ENCODE peak calls at places on chromosomes 4 and X, in nine cellular contexts. I is SK-N-SH; T is lower lobe of right lung; N is A549; Q is CD8-positive, alpha-beta T cell; S is kidney; V is fibroblast of lung; B is neural progenitor cell; L is aorta. F is an unnamed sample. For H3K4me1, the result is how much of the 10 kb centered on the place peaks cover.

GRCh38 chrX:53036149-53036548 is 12.4 kb upstream of the GPR173 start:
- DNase-seq in I (no peak), N (no peak), S (no peak), L (no peak), T (no peak), Q (no peak), V (no peak), B (no peak), F (no peak)

GRCh38 chrX:73916931-73917657 is 354.1 kb downstream of the CHIC1 start:
- DNase-seq in I (no peak), N (peak), S (no peak), V (peak), L (no peak), T (no peak), Q (no peak), B (peak), F (no peak)

GRCh38 chr4:7861440-7861881 is 78.2 kb downstream of the AFAP1 start:
- DNase-seq in B (peak), L (no peak), I (no peak), N (no peak), T (no peak), V (peak), Q (no peak), S (no peak), F (no peak)

GRCh38 chr4:11881364-11881763 is 452.7 kb upstream of the HS3ST1 start:
- DNase-seq in B (no peak), S (no peak), L (no peak), T (no peak), I (no peak), V (no peak), Q (no peak), N (no peak), F (no peak)

GRCh38 chrX:54807524-54808108 is at the start of gene MAGED2:
- DNase-seq in L (peak), N (no peak), T (no peak), B (peak), S (no peak), Q (peak), V (peak), I (peak), F (peak)

GRCh38 chr4:168220893-168221292 is 97.7 kb downstream of the DDX60 start:
- DNase-seq in S (no peak), N (no peak), I (no peak), Q (no peak), V (peak), T (no peak), B (no peak), L (no peak), F (no peak)

GRCh38 chr4:69832326-69833030 is 27.5 kb downstream of the SULT1E1 start:
- DNase-seq in I (no peak), L (no peak), S (no peak), T (no peak), V (no peak), Q (no peak), B (no peak), N (no peak), F (no peak)

GRCh38 chrX:153708415-153708814 is 15.8 kb downstream of the BCAP31 start:
- DNase-seq in L (no peak), I (peak), V (peak), B (peak), Q (peak), T (peak), N (peak), S (peak), F (peak)

GRCh38 chr4:48668254-48669017 is 111.6 kb downstream of the FRYL start:
- DNase-seq in T (no peak), I (no peak), V (no peak), L (no peak), B (no peak), N (no peak), S (no peak), Q (no peak), F (no peak)

GRCh38 chr4:32140636-32141035 is 1420.5 kb downstream of the PCDH7 start:
- DNase-seq in N (no peak), S (no peak), B (no peak), Q (no peak), I (no peak), T (no peak), L (no peak), V (peak), F (no peak)

GRCh38 chr4:183507928-183508327 is 3.1 kb downstream of the ING2 start:
- DNase-seq in I (no peak), S (no peak), Q (no peak), T (no peak), N (no peak), B (no peak), V (no peak), L (no peak), F (no peak)

GRCh38 chr4:153154010-153154975 is 50.0 kb upstream of the TRIM2 start:
- DNase-seq in S (no peak), L (no peak), Q (no peak), I (peak), N (no peak), T (no peak), B (no peak), V (peak), F (no peak)

DNA sequence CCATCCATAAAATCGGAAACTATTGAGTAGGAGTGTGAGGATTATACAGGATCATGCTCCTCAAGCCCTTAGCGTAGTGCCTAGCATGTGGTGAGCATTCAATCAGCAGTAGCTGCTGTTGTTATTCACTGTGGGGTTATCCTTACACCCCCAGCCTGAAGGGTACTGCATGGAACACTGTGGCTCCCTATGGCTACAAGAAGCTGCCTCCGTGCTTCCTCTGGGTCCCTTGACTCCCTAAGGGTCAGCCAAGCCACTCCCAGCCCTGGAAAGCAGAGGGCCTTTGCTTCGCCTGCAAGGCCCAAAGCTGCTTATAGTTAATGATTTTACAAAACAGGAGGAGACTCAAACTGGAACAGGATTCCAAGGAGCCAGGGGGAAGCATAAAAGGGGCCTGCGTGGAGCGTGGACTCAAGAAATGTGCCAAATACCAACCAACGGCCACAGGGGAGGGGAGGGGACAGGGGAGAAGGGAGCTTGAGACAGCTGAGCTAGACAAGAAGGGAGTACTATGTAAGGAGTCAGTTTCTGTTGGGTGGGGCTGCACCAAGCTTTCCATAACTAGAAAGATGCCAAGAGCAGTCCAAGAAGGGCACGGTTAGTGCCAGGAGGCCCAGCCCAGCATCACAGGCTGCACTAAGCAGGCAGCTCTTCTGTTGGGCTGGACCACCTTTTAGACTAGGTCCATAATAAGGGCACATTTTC is 15.9 kb downstream of the SEPTIN6 start:
- DNase-seq in L (no peak), I (no peak), S (peak), N (no peak), T (no peak), B (no peak), V (no peak), Q (no peak), F (no peak)
- H3K4me1 ChIP-seq in L (under half), I (under half), S (under half), N (under half), T (under half), B (under half), V (under half), Q (half or more), F (under half)

DNA sequence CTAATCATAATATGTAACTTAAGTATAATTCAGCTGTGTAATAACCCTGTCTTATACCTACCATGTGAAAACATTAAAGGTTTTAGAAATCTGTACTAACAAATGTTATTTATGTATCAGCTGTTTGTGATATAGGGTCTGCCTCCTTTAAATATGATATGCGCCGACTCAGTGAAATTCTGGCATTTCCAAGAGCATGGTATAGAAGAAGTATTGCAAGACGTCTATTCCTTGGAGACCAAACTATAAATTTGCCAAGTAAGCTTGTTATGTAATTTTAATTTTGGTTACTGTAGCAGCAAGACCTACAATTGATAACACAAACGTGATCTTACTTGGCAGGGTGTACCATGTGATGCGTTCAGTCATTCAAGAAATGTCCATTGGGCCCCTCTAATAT is 32.3 kb upstream of the ADAD1 start:
- DNase-seq in S (no peak), Q (no peak), B (no peak), N (no peak), L (no peak), T (no peak), V (no peak), I (no peak), F (no peak)
- H3K27ac ChIP-seq in S (no peak), Q (no peak), B (no peak), N (no peak), L (no peak), T (no peak), V (no peak), I (no peak), F (no peak)

GRCh38 chr4:155805016-155805415 is 46.2 kb downstream of the GUCY1B1 start:
- DNase-seq in B (no peak), S (no peak), I (no peak), T (no peak), L (no peak), V (peak), N (no peak), Q (no peak), F (no peak)
- H3K4me3 ChIP-seq in B (no peak), S (no peak), I (no peak), T (no peak), L (no peak), V (no peak), N (no peak), Q (no peak), F (no peak)

DNA sequence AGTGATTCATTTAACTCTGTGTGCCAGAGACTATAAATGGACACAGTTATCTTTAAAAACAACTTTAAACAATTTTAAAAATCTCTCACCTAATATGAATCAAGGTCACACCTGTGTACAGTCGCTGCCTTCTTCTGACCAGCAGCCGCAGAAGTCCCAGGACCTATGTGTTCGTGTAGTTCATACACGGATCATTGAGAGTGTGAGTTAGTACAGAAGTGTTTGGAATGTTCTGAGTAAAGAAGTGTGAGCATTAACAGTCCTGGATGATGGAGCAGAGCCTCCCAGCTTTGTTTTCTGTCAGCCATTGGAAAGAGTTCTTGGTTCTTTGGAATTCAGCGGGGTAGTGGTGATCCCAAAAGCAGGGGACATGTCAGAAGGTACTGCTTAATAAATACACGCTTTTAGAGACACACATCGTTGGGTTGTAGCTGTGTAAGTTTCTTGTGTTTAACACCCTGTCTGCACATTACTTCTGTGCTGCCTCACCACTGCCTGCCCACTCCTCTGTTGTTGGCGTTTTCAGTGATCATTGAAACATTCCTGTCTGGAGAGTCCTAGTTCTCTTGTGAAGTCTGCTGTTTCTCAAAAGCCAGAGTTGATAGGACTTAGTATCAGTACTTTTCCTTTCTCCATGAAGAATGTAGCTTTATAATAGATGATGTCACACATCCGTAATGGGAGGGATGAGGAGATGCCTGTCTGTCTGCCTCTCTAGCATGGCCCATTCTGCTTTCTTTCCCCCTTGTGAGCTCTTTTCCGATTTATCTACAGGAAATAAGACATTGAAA is 90.6 kb downstream of the PTTG2 start:
- DNase-seq in V (peak), I (no peak), Q (no peak), L (no peak), N (no peak), T (no peak), S (no peak), B (no peak), F (no peak)
- H3K4me1 ChIP-seq in V (under half), I (under half), Q (under half), L (under half), N (under half), T (under half), S (under half), B (under half), F (under half)